ENCODE peak calls at places on chromosome 10, in four cellular contexts. B, E, R and T are unnamed samples.

GRCh38 chr10:30058570-30059132 is 735 bp downstream of the JCAD start:
- DNase-seq in B (no peak), E (no peak), R (no peak), T (no peak)

GRCh38 chr10:64118736-64119135 is 597.5 kb downstream of the REEP3 start:
- DNase-seq in B (no peak), E (no peak), R (no peak), T (no peak)

GRCh38 chr10:69663548-69663947 is 33.5 kb downstream of the FAM241B start:
- DNase-seq in B (no peak), E (no peak), R (no peak), T (no peak)

GRCh38 chr10:59007307-59008025 is 169.0 kb upstream of the PHYHIPL start:
- DNase-seq in B (no peak), E (no peak), R (no peak), T (no peak)

GRCh38 chr10:88920198-88920597 is 32.4 kb downstream of the ACTA2 start:
- DNase-seq in B (peak; percentile 75), E (peak; percentile 61), R (no peak), T (no peak)

GRCh38 chr10:15035385-15036301 is 8.1 kb upstream of the OLAH start:
- DNase-seq in B (peak; percentile 54), E (peak; percentile 88), R (no peak), T (peak; percentile 18)

GRCh38 chr10:95330966-95331453 is 40.2 kb upstream of the PDLIM1 start:
- DNase-seq in B (no peak), E (no peak), R (no peak), T (no peak)

GRCh38 chr10:77737608-77738007 is 100.0 kb upstream of the KCNMA1 start:
- DNase-seq in B (peak; percentile 77), E (peak; percentile 90), R (no peak), T (no peak)

GRCh38 chr10:69573056-69573806 is at the start of gene NEUROG3:
- DNase-seq in B (no peak), E (no peak), R (no peak), T (no peak)

GRCh38 chr10:131790021-131790420 is 110.8 kb upstream of the PPP2R2D start:
- DNase-seq in B (no peak), E (no peak), R (no peak), T (no peak)

GRCh38 chr10:54614062-54614461 is 187.0 kb downstream of the PCDH15 start:
- DNase-seq in B (no peak), E (peak; percentile 71), R (no peak), T (no peak)

GRCh38 chr10:54607983-54608382 is 193.0 kb downstream of the PCDH15 start:
- DNase-seq in B (no peak), E (no peak), R (no peak), T (no peak)

DNA sequence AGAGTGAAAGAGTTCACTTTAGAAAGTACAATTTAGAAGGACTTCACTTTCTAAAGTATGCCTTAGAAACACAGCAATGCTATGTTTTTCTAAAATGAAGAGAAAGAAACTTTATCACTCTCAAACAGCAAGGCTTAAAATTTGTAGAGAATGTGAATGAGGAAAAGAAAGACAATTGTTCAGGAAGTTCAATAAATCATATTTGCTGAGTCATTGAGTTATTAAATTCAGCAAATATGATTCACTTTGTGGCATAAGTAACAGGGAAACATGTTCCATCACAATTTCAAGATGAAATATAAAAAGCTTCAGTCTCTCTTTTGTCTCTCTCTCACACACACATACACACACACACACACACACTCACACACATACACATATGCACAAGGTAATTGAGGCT is 187.9 kb downstream of the PCDH15 start:
- DNase-seq in B (no peak), E (peak; percentile 29), R (no peak), T (no peak)
- H3K27ac ChIP-seq in B (no peak overlapping the region), E (no peak overlapping the region), R (no peak overlapping the region), T (no peak overlapping the region)

DNA sequence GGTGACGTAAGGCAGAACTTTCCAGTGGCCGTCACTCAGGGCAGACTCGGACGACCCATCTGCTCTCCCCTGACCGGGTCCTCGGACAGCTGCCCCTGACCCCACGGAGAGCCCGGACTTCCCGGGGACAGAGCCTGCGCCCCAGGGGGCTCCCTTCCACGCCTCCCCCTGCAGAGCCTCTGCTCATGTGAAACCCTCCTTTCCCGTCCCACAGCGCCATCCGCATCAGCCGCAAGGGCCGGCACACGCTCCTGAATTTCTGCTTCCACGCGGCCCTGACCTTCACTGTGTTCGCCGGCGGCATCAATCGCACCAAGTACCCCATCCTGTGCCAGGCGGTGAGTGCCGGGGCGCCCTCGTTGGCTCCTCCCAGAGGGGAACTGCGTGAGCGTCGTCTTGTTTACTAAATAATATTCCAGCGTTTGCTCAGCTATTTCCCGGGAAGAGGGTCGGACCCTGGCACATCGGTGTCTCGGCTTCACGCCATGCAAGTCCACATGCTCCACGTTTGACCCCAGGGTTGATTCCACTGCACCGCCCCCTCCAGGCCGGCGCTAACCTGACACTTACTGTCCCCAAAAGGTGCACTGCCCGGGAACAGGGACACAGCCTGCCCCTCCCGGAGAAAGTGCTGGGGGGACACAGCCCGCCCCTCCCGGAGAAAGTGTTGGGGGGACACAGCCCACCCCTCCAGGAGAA is 10.9 kb downstream of the ADGRA1 start:
- DNase-seq in B (no peak), E (no peak), R (no peak), T (no peak)
- TF ChIP-seq CTCF in B (no peak), E (no peak), R (no peak), T (no peak)

DNA sequence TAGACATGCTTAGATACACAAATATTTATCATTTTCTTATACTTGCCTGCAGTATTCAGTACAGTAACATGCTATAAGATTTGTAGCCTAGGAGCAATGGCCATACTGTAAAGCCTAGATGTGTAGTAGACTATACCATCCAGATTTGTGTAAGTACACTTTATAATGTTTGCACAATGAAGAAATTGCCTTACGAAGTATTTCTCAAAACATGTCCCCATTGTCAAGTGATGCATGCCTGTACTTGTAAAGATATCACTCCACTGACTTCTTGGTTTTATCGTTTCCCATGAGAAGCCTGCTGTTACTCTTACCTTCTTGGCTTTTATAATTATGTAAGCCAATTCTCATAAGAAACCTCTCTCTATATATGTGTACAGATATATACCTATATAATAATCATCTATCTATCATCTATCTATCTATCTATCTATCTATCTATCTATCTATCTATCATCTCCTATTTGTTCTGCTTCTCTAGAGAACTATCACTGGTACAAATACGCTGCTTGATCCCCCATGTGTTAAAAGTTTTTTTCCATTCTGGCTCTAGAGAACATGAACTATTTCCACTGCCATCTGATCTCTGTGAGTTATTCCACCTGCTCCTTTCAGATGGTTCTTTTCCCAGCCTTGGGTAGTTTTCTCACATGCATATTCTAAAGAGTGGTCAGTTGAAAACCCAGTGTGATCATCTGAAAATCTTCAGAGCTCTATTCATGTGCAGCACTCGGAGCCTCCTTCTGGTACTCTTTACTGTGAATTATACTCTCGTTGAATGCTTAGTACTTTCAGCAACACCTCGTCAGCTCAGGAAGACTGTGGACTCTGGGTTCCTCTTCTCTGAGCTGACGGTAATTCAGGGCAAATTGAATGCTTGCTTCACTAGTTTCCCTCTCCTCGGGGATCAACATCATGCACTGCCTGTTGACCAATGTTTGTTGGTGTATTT is 14.5 kb upstream of the VCL start:
- DNase-seq in B (no peak), E (no peak), R (no peak), T (no peak)
- H3K4me1 ChIP-seq in B (no peaks in the 10 kb centered on the region), E (no peaks in the 10 kb centered on the region), R (no peaks in the 10 kb centered on the region), T (no peaks in the 10 kb centered on the region)

GRCh38 chr10:93440591-93441012 is 41.5 kb downstream of the MYOF start:
- DNase-seq in B (no peak), E (peak; percentile 59), R (no peak), T (no peak)
- H3K27ac ChIP-seq in B (peak overlapping the region; percentile 59), E (peak overlapping the region; percentile 66), R (peak overlapping the region; percentile 100), T (no peak overlapping the region)

GRCh38 chr10:79246606-79247275 is 100.5 kb upstream of the PPIF start:
- DNase-seq in B (peak; percentile 73), E (peak; percentile 67), R (no peak), T (no peak)

GRCh38 chr10:79245539-79246208 is 101.6 kb upstream of the PPIF start:
- DNase-seq in B (no peak), E (no peak), R (no peak), T (no peak)

GRCh38 chr10:79244841-79245504 is 102.3 kb upstream of the PPIF start:
- DNase-seq in B (no peak), E (no peak), R (no peak), T (no peak)

GRCh38 chr10:79247373-79248137 is 99.7 kb upstream of the PPIF start:
- DNase-seq in B (no peak), E (no peak), R (no peak), T (no peak)

GRCh38 chr10:79246209-79246581 is 101.1 kb upstream of the PPIF start:
- DNase-seq in B (no peak), E (no peak), R (peak; percentile 81), T (no peak)
- TF ChIP-seq CTCF in B (no peak), E (no peak), R (no peak), T (no peak)

GRCh38 chr10:31274310-31274709 is 44.7 kb upstream of the ZEB1 start:
- DNase-seq in B (peak; percentile 33), E (peak; percentile 24), R (no peak), T (no peak)

GRCh38 chr10:31273789-31274188 is 45.2 kb upstream of the ZEB1 start:
- DNase-seq in B (no peak), E (no peak), R (no peak), T (no peak)

GRCh38 chr10:31280972-31281371 is 38.0 kb upstream of the ZEB1 start:
- DNase-seq in B (no peak), E (no peak), R (no peak), T (no peak)

GRCh38 chr10:31272841-31273240 is 46.2 kb upstream of the ZEB1 start:
- DNase-seq in B (peak; percentile 54), E (peak; percentile 17), R (no peak), T (no peak)

GRCh38 chr10:31278279-31278941 is 40.6 kb upstream of the ZEB1 start:
- DNase-seq in B (peak; percentile 38), E (no peak), R (no peak), T (no peak)
- H3K4me1 ChIP-seq in B (peaks cover 3% of the 10 kb centered on the region), E (no peaks in the 10 kb centered on the region), R (no peaks in the 10 kb centered on the region), T (no peaks in the 10 kb centered on the region)

GRCh38 chr10:314871-315270 is 179.6 kb downstream of the ZMYND11 start:
- DNase-seq in B (no peak), E (peak; percentile 51), R (no peak), T (peak; percentile 50)
- H3K27ac ChIP-seq in B (no peak overlapping the region), E (no peak overlapping the region), R (no peak overlapping the region), T (no peak overlapping the region)

GRCh38 chr10:17676919-17677318 is 33.0 kb downstream of the STAM start:
- DNase-seq in B (no peak), E (no peak), R (no peak), T (no peak)

GRCh38 chr10:17673517-17674051 is 29.6 kb downstream of the STAM start:
- DNase-seq in B (peak; percentile 80), E (peak; percentile 85), R (no peak), T (no peak)

GRCh38 chr10:17671307-17671706 is 27.4 kb downstream of the STAM start:
- DNase-seq in B (no peak), E (peak; percentile 11), R (no peak), T (no peak)

DNA sequence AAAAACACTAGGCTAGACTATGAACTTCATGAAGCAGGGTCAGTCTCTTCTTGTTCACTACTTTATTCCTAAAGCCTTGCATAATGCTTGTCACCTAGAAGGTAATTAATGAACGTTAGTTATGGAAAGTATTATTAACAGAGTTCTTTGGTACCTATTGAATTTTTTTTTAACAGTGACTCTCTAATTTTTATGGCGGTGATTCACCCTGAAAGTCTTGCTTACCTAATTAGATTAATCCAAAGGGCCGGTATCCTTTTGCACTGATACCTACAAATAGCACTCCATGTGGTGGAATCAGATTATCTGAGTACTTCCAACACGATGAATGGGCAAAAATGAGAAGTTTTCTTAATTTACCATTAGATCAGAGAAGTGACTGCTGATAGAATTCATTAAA is 31.7 kb downstream of the STAM start:
- DNase-seq in B (no peak), E (no peak), R (no peak), T (no peak)
- TF ChIP-seq CTCF in B (no peak), E (no peak), R (no peak), T (no peak)

GRCh38 chr10:72072046-72072445 is 16.3 kb downstream of the SPOCK2 start:
- DNase-seq in B (no peak), E (no peak), R (no peak), T (no peak)
- H3K4me1 ChIP-seq in B (peaks cover 9% of the 10 kb centered on the region), E (no peaks in the 10 kb centered on the region), R (no peaks in the 10 kb centered on the region), T (no peaks in the 10 kb centered on the region)